ENCODE peak calls at places on chromosomes 3 and 15, in six cellular contexts. Q, E, T, O, F and P are unnamed samples.

GRCh38 chr15:101152914-101153313 is 98.9 kb downstream of the CHSY1 start:
- DNase-seq in Q (peak; percentile 83), E (no peak), T (no peak), F (no peak), O (peak; percentile 38), P (peak; percentile 48)

GRCh38 chr3:140216249-140216648 is 281.3 kb downstream of the CLSTN2 start:
- DNase-seq in Q (no peak), T (no peak), E (no peak), O (no peak), F (no peak), P (no peak)

GRCh38 chr3:102078864-102079808 is 229.8 kb downstream of the NFKBIZ start:
- DNase-seq in Q (peak; percentile 54), F (peak; percentile 55), O (no peak), E (no peak), T (no peak), P (peak; percentile 33)

GRCh38 chr15:35696767-35697231 is 150.8 kb upstream of the DPH6 start:
- DNase-seq in O (no peak), T (peak; percentile 81), F (no peak), E (no peak), Q (peak; percentile 58), P (no peak)

GRCh38 chr3:14909250-14909649 is 38.1 kb upstream of the NR2C2 start:
- DNase-seq in E (no peak), Q (no peak), F (no peak), O (no peak), T (no peak), P (no peak)

GRCh38 chr3:62445267-62445666 is 71.9 kb upstream of the FEZF2 start:
- DNase-seq in O (no peak), F (no peak), Q (no peak), E (no peak), T (peak; percentile 9), P (no peak)

GRCh38 chr3:97954193-97954827 is 17.9 kb downstream of the RIOX2 start:
- DNase-seq in T (no peak), F (no peak), O (no peak), Q (no peak), E (no peak), P (no peak)

GRCh38 chr15:39621210-39621609 is 40.3 kb downstream of the THBS1 start:
- DNase-seq in Q (no peak), E (no peak), F (no peak), O (no peak), T (no peak), P (no peak)

GRCh38 chr15:61750271-61751084 is 309.8 kb downstream of the VPS13C start:
- DNase-seq in T (no peak), F (peak; percentile 51), O (no peak), Q (no peak), E (no peak), P (no peak)

GRCh38 chr3:4720316-4721075 is 227.3 kb downstream of the ITPR1 start:
- DNase-seq in O (peak; percentile 86), T (peak; percentile 71), Q (peak; percentile 81), F (peak; percentile 72), E (peak; percentile 45), P (peak; percentile 67)

GRCh38 chr3:69324362-69325025 is 61.4 kb downstream of the FRMD4B start:
- DNase-seq in F (no peak), T (no peak), Q (peak; percentile 62), O (no peak), E (no peak), P (peak; percentile 45)

GRCh38 chr3:126752303-126753190 is 48.5 kb downstream of the CHCHD6 start:
- DNase-seq in F (peak; percentile 74), Q (peak; percentile 98), E (peak; percentile 77), T (no peak), O (peak; percentile 86), P (peak; percentile 92)

GRCh38 chr3:42749753-42750231 is 23.3 kb downstream of the CCDC13 start:
- DNase-seq in O (peak; percentile 69), T (no peak), Q (peak; percentile 85), F (no peak), E (no peak), P (peak; percentile 54)

GRCh38 chr15:97346221-97346620 is 614.3 kb upstream of the ARRDC4 start:
- DNase-seq in E (no peak), O (no peak), T (no peak), F (no peak), Q (no peak), P (no peak)

GRCh38 chr3:112120485-112120836 is 12.6 kb downstream of the GCSAM start:
- DNase-seq in F (no peak), T (no peak), Q (no peak), E (no peak), O (no peak), P (no peak)

GRCh38 chr3:21920431-21920830 is 169.4 kb upstream of the ZNF385D start:
- DNase-seq in E (no peak), Q (no peak), T (peak; percentile 51), O (no peak), F (no peak), P (no peak)

GRCh38 chr15:101184830-101185229 is 67.0 kb downstream of the CHSY1 start:
- DNase-seq in T (no peak), Q (no peak), O (no peak), E (no peak), F (no peak), P (no peak)

GRCh38 chr3:138625707-138626365 is 17.3 kb downstream of the FAIM start:
- DNase-seq in T (no peak), E (no peak), F (no peak), Q (no peak), O (no peak), P (no peak)

GRCh38 chr3:32241100-32241499 is 2.6 kb downstream of the CMTM8 start:
- DNase-seq in E (no peak), Q (no peak), O (no peak), T (no peak), F (no peak), P (no peak)

GRCh38 chr3:32238816-32239637 is 547 bp downstream of the CMTM8 start:
- DNase-seq in O (no peak), F (peak; percentile 31), T (no peak), E (peak; percentile 23), Q (peak; percentile 84), P (no peak)

GRCh38 chr3:32238027-32238815 is at the start of gene CMTM8:
- DNase-seq in O (peak; percentile 73), E (no peak), F (peak; percentile 76), T (no peak), Q (peak; percentile 90), P (peak; percentile 88)

GRCh38 chr3:32237670-32238026 is 832 bp upstream of the CMTM8 start:
- DNase-seq in O (no peak), T (no peak), F (no peak), E (no peak), Q (no peak), P (no peak)

GRCh38 chr3:32239638-32240550 is 1.4 kb downstream of the CMTM8 start:
- DNase-seq in F (peak; percentile 18), Q (peak; percentile 83), E (no peak), T (no peak), O (no peak), P (peak; percentile 52)
- TF ChIP-seq CTCF in F (no peak), Q (peak; percentile 78), E (peak; percentile 19), T (peak; percentile 59), O (no peak), P (peak; percentile 52)

DNA sequence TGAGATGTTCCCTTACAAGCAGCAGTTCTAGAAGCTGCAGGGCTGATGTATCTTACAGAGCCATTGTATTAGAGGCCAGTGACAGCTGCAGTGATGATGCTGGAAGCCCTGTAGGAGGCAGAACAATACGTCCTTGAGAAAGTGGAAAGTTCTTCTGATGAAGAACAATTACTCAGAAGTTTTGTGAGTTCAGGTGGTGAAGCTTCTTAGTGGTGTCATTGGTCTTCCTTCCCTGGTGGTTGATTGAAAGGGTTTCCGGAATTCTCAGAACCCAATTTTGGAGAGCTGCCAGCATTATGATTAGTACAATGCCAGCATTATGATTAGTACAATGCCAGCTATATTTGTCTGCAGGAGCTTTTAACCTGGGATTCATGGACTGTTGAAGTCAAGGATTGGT is 356.4 kb downstream of the MFSD1 start:
- DNase-seq in O (no peak), Q (no peak), F (no peak), T (no peak), E (no peak), P (peak; percentile 17)
- TF ChIP-seq CTCF in O (no peak), Q (peak; percentile 59), F (no peak), T (no peak), E (no peak), P (no peak)

DNA sequence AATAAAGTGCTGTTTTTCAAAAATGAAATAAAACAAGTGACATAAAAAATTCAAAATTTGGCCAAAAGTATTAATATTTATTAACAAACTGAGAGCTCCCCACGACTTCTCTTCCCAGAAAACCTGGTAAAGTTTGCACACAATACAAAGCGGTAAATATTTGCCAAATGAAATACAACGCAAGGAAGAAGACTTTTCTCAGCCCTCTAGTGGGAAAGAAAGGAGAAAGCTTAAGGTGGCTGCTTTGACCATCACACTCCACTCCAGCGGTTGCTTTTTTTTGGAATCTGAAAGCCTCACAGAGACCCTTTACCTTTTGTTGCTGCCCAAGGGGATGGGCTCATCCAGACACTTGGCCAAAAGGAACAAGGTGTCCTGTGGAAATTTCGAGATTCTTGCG is 1.1 kb upstream of the GK5 start:
- DNase-seq in T (no peak), E (no peak), Q (peak; percentile 46), F (no peak), O (no peak), P (peak; percentile 28)
- TF ChIP-seq CTCF in T (peak; percentile 20), E (no peak), Q (peak; percentile 70), F (no peak), O (no peak), P (peak; percentile 37)

GRCh38 chr3:183253364-183253960 is 409 bp downstream of the B3GNT5 start:
- DNase-seq in Q (peak; percentile 78), T (no peak), O (peak; percentile 84), E (peak; percentile 52), F (peak; percentile 68), P (peak; percentile 54)

GRCh38 chr3:183252108-183252782 is 808 bp upstream of the B3GNT5 start:
- DNase-seq in Q (no peak), F (no peak), O (no peak), E (no peak), T (no peak), P (no peak)

GRCh38 chr3:183254816-183255730 is 2.0 kb downstream of the B3GNT5 start:
- DNase-seq in F (no peak), T (no peak), Q (no peak), E (no peak), O (no peak), P (peak; percentile 29)

GRCh38 chr3:183252973-183253363 is at the start of gene B3GNT5:
- DNase-seq in T (no peak), O (no peak), E (no peak), Q (peak; percentile 84), F (peak; percentile 90), P (no peak)

DNA sequence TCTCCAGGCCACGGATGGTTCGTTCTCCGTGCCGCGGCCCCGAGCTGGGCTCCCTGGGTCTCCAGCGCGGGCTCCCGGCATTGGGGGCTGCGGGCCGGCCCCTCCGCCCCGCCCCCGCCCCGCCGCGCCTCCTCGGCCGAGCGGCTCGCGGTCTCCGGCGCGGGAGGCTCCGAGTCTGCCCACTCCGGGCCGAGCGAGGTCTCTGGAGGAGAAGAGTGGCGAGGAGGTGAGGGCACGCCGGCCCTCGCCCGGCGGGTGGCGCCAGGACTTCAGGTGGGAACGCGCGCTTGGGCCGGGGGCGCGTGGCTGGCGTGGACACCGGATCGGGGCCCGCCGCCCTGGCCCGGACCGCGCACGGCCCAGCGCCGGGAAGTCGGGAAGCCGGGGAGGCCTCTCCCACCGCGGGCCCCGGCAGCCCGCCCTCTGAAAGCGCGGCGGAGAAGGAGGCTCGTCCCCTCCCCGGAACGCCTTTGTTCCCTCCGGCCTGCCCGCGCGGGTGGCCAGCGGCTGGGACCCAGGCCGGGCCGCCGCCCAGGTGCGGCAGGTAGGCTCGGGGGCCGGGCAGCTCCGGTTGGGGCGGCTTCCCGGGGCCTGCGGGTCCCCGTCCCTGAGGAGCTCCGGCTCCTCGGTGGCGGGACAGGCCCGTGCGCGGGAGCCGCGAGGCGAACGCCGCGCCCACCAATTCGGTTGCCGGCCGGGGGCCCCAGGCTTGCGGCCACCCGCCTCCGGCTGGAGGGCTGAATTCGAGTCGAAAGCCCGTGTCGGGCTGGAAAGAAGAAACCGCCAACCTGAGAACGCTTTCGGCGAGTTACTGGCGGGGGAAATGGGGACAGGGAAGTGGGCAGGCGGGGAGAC is 1.1 kb downstream of the B3GNT5 start:
- DNase-seq in F (peak; percentile 45), Q (peak; percentile 80), T (no peak), O (peak; percentile 66), E (no peak), P (peak; percentile 79)
- TF ChIP-seq CTCF in F (no peak), Q (no peak), T (no peak), O (no peak), E (no peak), P (no peak)